ENCODE peak calls at places on chromosome 17, in four cellular contexts. U, D, E and Z are unnamed samples.

GRCh38 chr17:77496831-77497577 is 356.2 kb downstream of the SEC14L1 start:
- DNase-seq in E (peak), D (no peak), U (no peak), Z (no peak)

GRCh38 chr17:5135726-5136579 is 20.1 kb downstream of the USP6 start:
- DNase-seq in D (no peak), U (no peak), E (no peak), Z (peak)

GRCh38 chr17:78394209-78394608 is 15.8 kb downstream of the PGS1 start:
- DNase-seq in E (no peak), D (no peak), U (no peak), Z (no peak)

GRCh38 chr17:64306850-64307463 is 43.9 kb upstream of the TEX2 start:
- DNase-seq in D (no peak), U (peak), E (peak), Z (peak)

GRCh38 chr17:38921756-38922411 is 3.5 kb upstream of the LASP1NB start:
- DNase-seq in U (no peak), D (no peak), E (peak), Z (peak)

GRCh38 chr17:32350662-32351418 is 883 bp downstream of the ZNF207 start:
- DNase-seq in U (no peak), D (no peak), E (no peak), Z (peak)

GRCh38 chr17:8376302-8377067 is at the start of gene KRABD2:
- DNase-seq in D (peak), U (peak), E (peak), Z (peak)

GRCh38 chr17:60577147-60577925 is 22.7 kb upstream of the PPM1D start:
- DNase-seq in U (peak), D (peak), E (no peak), Z (no peak)

GRCh38 chr17:44916781-44917241 is 1.5 kb upstream of the GFAP start:
- DNase-seq in D (no peak), E (peak), U (peak), Z (no peak)

GRCh38 chr17:48025904-48026502 is 11.6 kb downstream of the COPZ2 start:
- DNase-seq in D (no peak), E (no peak), U (peak), Z (no peak)

GRCh38 chr17:48244121-48244711 is 136.7 kb downstream of the SNX11 start:
- DNase-seq in U (no peak), D (no peak), E (no peak), Z (no peak)

GRCh38 chr17:64772845-64773299 is 110.8 kb upstream of the SMURF2 start:
- DNase-seq in D (no peak), E (no peak), U (no peak), Z (no peak)

GRCh38 chr17:68446626-68447041 is 10.7 kb downstream of the WIPI1 start:
- DNase-seq in D (no peak), U (no peak), E (no peak), Z (no peak)

GRCh38 chr17:38672788-38673713 is 1.7 kb downstream of the EPOP start:
- DNase-seq in U (no peak), D (no peak), E (no peak), Z (no peak)

GRCh38 chr17:77446959-77447634 is 306.3 kb downstream of the SEC14L1 start:
- DNase-seq in U (no peak), E (no peak), D (no peak), Z (no peak)

GRCh38 chr17:79778504-79779087 is 648 bp downstream of the CBX2 start:
- DNase-seq in U (no peak), D (no peak), E (no peak), Z (no peak)

GRCh38 chr17:17778308-17779014 is 58.3 kb downstream of the SREBF1 start:
- DNase-seq in U (no peak), E (no peak), D (no peak), Z (peak)

GRCh38 chr17:34990921-34991365 is 10.6 kb downstream of the LIG3 start:
- DNase-seq in E (no peak), D (no peak), U (peak), Z (peak)

GRCh38 chr17:72618018-72618509 is 474.4 kb downstream of the SLC39A11 start:
- DNase-seq in U (peak), D (no peak), E (no peak), Z (peak)

GRCh38 chr17:75289122-75289831 is at the start of gene SLC25A19:
- DNase-seq in D (peak), E (peak), U (peak), Z (peak)

GRCh38 chr17:15270628-15271381 is 5.7 kb upstream of the PMP22 start:
- DNase-seq in D (no peak), E (no peak), U (no peak), Z (no peak)

GRCh38 chr17:12349297-12349696 is 316.4 kb upstream of the MYOCD start:
- DNase-seq in D (no peak), U (no peak), E (no peak), Z (no peak)

GRCh38 chr17:81913394-81914102 is 2.3 kb upstream of the PCYT2 start:
- DNase-seq in E (no peak), U (no peak), D (no peak), Z (no peak)

GRCh38 chr17:14557482-14557881 is 256.6 kb downstream of the HS3ST3B1 start:
- DNase-seq in D (no peak), E (no peak), U (no peak), Z (no peak)

GRCh38 chr17:9484789-9485188 is 90.8 kb downstream of the STX8 start:
- DNase-seq in D (no peak), U (no peak), E (no peak), Z (no peak)

GRCh38 chr17:8887834-8888703 is 20.6 kb upstream of the PIK3R6 start:
- DNase-seq in U (no peak), E (no peak), D (no peak), Z (no peak)

GRCh38 chr17:34703533-34703932 is 124.2 kb downstream of the TMEM132E start:
- DNase-seq in U (no peak), D (no peak), E (no peak), Z (no peak)

GRCh38 chr17:29237476-29238132 is 9.1 kb upstream of the CRYBA1 start:
- DNase-seq in E (no peak), U (no peak), D (no peak), Z (no peak)

GRCh38 chr17:41131979-41132378 is 8.0 kb upstream of the KRTAP4-12 start:
- DNase-seq in E (no peak), D (no peak), U (no peak), Z (no peak)

GRCh38 chr17:12928736-12929135 is 89.1 kb downstream of the ELAC2 start:
- DNase-seq in U (no peak), D (no peak), E (no peak), Z (no peak)

GRCh38 chr17:82838386-82839063 is 1.3 kb downstream of the ZNF750 start:
- DNase-seq in E (no peak), U (peak), D (no peak), Z (no peak)

GRCh38 chr17:7380855-7381683 is at the start of gene TNK1:
- DNase-seq in E (peak), D (no peak), U (peak), Z (peak)

GRCh38 chr17:45129426-45129939 is 2.8 kb downstream of the PLCD3 start:
- DNase-seq in D (no peak), E (no peak), U (no peak), Z (no peak)

GRCh38 chr17:75380750-75381149 is 24.7 kb downstream of the GRB2 start:
- DNase-seq in D (no peak), U (no peak), E (no peak), Z (no peak)

GRCh38 chr17:40699880-40700279 is 3.7 kb downstream of the KRT24 start:
- DNase-seq in D (no peak), E (no peak), U (no peak), Z (no peak)

GRCh38 chr17:78997231-78997741 is 12.3 kb downstream of the CANT1 start:
- DNase-seq in D (no peak), U (no peak), E (peak), Z (no peak)

GRCh38 chr17:40122466-40122943 is 734 bp downstream of the MSL1 start:
- DNase-seq in E (no peak), U (no peak), D (no peak), Z (no peak)

GRCh38 chr17:80270836-80271235 is 10.2 kb downstream of the RNF213 start:
- DNase-seq in E (no peak), U (no peak), D (no peak), Z (no peak)

GRCh38 chr17:77811521-77811920 is 147.0 kb upstream of the TNRC6C start:
- DNase-seq in E (no peak), D (no peak), U (no peak), Z (no peak)

GRCh38 chr17:15947331-15947730 is 2.4 kb downstream of the ADORA2B start:
- DNase-seq in D (no peak), E (no peak), U (no peak), Z (no peak)

GRCh38 chr17:63039342-63039741 is 73.3 kb downstream of the TANC2 start:
- DNase-seq in E (no peak), U (peak), D (no peak), Z (no peak)
- H3K4me3 ChIP-seq in E (no peak), U (peak), D (no peak), Z (peak)

DNA sequence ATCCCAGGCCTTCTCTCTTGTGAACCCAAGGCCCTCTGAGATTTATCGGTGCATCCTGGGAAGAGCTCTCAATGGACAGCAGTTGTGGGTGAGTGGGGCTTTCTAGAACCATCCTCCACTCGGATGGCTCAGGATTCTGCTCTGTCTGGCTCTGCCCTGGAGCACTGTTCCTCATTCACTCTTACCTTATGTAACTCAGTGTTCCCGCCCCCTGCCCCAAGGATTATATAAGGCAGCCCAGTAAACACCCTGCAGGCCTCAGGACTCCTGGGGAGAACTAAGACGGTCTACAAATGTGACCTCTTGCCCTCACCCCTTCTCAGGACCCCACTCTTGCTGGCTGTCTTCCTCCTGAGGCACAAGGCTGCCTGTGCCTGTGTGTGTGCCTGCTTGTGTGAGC is 3.8 kb downstream of the RPRML start:
- DNase-seq in D (no peak), U (no peak), E (no peak), Z (no peak)
- TF ChIP-seq POLR2AphosphoS5 in D (no peak), U (no peak), E (no peak), Z (no peak)

GRCh38 chr17:66915204-66915611 is 49.3 kb upstream of the CACNG4 start:
- DNase-seq in E (peak), D (no peak), U (peak), Z (peak)
- TF ChIP-seq CTCF in E (peak), D (no peak), U (peak), Z (peak)

DNA sequence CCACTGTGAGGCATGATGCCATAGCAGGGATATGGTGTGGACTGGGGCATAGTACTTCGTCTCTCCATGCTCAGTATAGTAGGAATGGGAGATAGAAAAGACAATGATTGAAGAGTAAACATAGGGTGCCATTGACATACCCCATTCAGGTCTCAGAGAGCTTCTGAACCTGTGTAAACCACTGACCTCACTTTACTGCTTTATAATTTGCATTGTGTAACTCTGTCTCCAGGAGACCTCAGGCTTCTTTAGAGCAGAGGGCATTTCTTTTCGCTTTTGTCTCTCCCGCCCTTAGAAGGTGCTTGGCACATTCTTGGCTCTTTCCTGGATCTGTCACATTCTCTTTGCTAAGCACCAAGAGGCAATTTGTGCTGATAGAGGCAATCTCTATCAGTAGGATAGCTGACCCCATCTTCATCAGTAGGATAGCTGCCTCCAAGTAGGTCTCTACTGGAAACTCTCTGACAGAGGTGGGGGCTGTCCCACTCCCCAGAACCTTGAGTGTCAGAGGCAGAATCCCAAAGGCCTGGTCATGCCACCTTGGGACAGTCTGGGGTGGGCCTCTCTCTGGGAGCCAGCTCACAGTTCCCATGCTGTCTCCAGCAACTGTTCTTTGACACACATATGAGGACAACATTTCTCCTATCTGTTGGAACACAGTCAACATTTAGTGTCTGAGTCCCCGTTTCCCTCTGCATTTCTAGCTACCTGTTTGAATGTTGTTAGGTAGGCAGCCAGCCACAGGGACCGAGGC is 181.9 kb downstream of the UTP18 start:
- DNase-seq in U (no peak), D (no peak), E (no peak), Z (no peak)
- H3K4me3 ChIP-seq in U (no peak), D (no peak), E (no peak), Z (no peak)